ENCODE peak calls at places on chromosomes 13 and 19, in seven cellular contexts. E, H, W, D, O, U and L are unnamed samples.

GRCh38 chr13:49858183-49858856 is 65.8 kb upstream of the KPNA3 start:
- DNase-seq in H (no peak), U (no peak), E (no peak), D (no peak), W (peak), O (no peak), L (no peak)

GRCh38 chr13:113464476-113464875 is 11.2 kb upstream of the ADPRHL1 start:
- DNase-seq in W (no peak), O (no peak), H (no peak), U (no peak), E (no peak), D (no peak), L (no peak)

GRCh38 chr13:32917504-32917903 is 98.7 kb upstream of the KL start:
- DNase-seq in U (no peak), E (no peak), W (no peak), H (no peak), O (no peak), D (peak), L (no peak)

GRCh38 chr13:114177245-114178010 is 1.6 kb upstream of the CFAP97D2 start:
- DNase-seq in E (no peak), D (no peak), H (no peak), O (no peak), U (no peak), W (no peak), L (no peak)

GRCh38 chr19:18895038-18895827 is 725 bp downstream of the CERS1 start:
- DNase-seq in H (peak), U (no peak), O (no peak), W (peak), E (peak), D (peak), L (no peak)

GRCh38 chr13:31790992-31791391 is 51.7 kb downstream of the RXFP2 start:
- DNase-seq in E (no peak), D (no peak), U (no peak), O (no peak), W (no peak), H (no peak), L (no peak)

GRCh38 chr13:23871616-23872220 is 17.5 kb downstream of the MIPEP start:
- DNase-seq in W (no peak), O (no peak), H (no peak), D (peak), U (no peak), E (peak), L (no peak)

GRCh38 chr13:27043013-27043412 is 128.6 kb downstream of the USP12 start:
- DNase-seq in H (no peak), D (peak), O (peak), U (no peak), E (peak), W (no peak), L (no peak)

GRCh38 chr13:70249332-70250064 is 141.2 kb upstream of the KLHL1 start:
- DNase-seq in U (no peak), O (no peak), W (no peak), H (peak), D (peak), E (no peak), L (no peak)

GRCh38 chr19:6232567-6232966 is 47.2 kb downstream of the MLLT1 start:
- DNase-seq in H (no peak), E (no peak), D (no peak), U (no peak), W (no peak), O (peak), L (no peak)

GRCh38 chr19:38202504-38202903 is 21.5 kb downstream of the DPF1 start:
- DNase-seq in W (no peak), H (no peak), O (no peak), D (no peak), U (no peak), E (no peak), L (no peak)

GRCh38 chr13:20340759-20341161 is 108.6 kb upstream of the GJB6 start:
- DNase-seq in E (no peak), O (peak), D (no peak), W (no peak), H (no peak), U (no peak), L (no peak)

GRCh38 chr13:110218601-110219201 is 88.3 kb downstream of the COL4A1 start:
- DNase-seq in O (no peak), E (no peak), U (no peak), W (no peak), D (no peak), H (no peak), L (no peak)

GRCh38 chr13:72458701-72459100 is 268.7 kb downstream of the MZT1 start:
- DNase-seq in O (no peak), H (no peak), E (no peak), W (no peak), U (no peak), D (no peak), L (no peak)

DNA sequence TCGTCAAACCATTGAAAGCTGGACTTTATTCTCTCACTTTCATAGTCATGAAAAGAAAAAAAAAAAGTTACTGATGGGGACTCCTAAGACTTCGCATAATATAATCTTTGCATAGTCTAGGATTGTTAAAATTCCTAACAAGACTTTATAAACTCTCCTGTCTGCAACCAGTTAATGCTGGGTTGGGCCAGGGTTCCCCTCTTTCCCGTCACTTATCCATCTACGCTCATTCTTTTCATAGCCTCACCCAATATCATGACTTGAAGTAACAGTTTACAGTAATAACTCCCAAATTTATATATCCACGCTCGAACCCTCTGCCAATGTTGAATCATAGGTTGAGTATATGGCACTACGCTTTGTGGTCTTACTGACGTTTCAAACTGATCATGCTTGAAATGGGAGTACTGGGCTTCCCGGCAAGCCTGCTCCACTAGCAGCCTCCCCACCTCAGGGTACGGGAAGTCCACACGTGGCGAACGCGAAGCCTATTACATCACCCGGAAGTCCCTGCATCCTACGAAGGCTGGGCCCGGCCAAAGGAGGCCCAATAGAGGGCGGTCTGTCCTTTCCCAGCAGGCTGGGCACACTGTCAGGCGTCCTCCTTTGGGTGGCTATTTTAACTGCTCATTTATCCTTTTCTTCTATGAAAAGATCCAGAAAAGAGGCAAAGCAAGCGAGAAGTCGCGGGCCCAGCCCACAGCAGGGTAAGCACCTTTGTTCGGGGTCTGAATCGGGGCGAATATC is 694 bp upstream of the ZNF460 start:
- DNase-seq in W (peak), E (peak), O (peak), U (peak), D (peak), H (peak), L (peak)
- TF ChIP-seq POLR2A in W (no peak), E (peak), O (peak), U (peak), D (peak), H (no peak), L (peak)

GRCh38 chr19:16098821-16099220 is 12.9 kb upstream of the RAB8A start:
- DNase-seq in H (no peak), D (no peak), E (no peak), U (no peak), W (no peak), O (no peak), L (no peak)
- TF ChIP-seq POLR2A in H (no peak), D (peak), E (no peak), U (no peak), W (no peak), O (no peak), L (peak)

GRCh38 chr19:39412867-39413268 is 399 bp downstream of the PLEKHG2 start:
- DNase-seq in D (no peak), O (no peak), U (no peak), E (no peak), H (no peak), W (no peak), L (no peak)
- TF ChIP-seq POLR2A in D (peak), O (no peak), U (no peak), E (no peak), H (no peak), W (no peak), L (no peak)

GRCh38 chr19:14545716-14546082 is 16.3 kb downstream of the TECR start:
- DNase-seq in O (no peak), U (no peak), W (no peak), H (no peak), E (no peak), D (no peak), L (no peak)

GRCh38 chr19:14542721-14543328 is 13.4 kb downstream of the TECR start:
- DNase-seq in D (peak), O (no peak), W (no peak), E (peak), U (no peak), H (no peak), L (no peak)

GRCh38 chr19:14544047-14544446 is 14.7 kb downstream of the TECR start:
- DNase-seq in D (no peak), E (no peak), U (no peak), O (no peak), H (no peak), W (no peak), L (no peak)

GRCh38 chr19:14540741-14541525 is 11.5 kb downstream of the TECR start:
- DNase-seq in O (no peak), H (no peak), E (no peak), U (no peak), D (no peak), W (no peak), L (no peak)

DNA sequence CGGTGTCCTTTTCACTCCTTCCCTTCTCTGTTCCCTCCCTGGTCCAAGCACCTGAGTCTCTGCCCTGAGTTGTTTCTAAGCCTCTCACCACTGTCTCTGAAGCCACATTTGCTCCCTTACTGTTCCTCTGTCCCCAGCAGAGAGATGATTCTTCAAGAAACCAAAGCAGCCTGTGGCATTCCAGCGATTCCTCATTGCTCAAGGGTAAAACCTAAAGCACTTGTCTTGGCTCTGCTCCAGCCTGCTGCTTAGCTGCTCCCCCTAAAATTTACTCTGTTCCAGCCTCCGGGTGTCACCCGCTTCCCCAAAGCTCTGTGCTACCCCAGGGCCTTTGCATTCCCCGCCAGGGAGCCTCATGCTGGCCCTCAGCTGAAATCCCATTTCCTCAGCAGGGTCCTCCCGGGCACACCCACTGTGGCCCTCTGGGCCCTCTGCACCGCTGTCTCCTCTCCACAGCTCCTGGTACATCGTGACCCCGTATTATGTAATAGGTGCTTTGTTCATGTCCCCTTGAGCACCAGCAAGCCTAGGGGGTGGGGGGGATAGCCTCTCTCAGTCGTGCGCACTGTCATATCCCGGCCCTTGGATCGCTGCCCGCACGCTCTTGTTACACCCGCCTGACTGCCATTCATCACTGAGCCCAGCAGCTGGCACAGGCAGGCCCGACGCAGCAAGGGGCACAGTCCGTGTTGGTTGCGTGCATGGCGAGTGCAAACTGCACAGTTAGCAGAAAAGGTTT is 15.8 kb downstream of the TECR start:
- DNase-seq in D (no peak), W (peak), U (peak), O (no peak), H (no peak), E (no peak), L (no peak)
- TF ChIP-seq POLR2A in D (no peak), W (no peak), U (no peak), O (no peak), H (no peak), E (no peak), L (no peak)

DNA sequence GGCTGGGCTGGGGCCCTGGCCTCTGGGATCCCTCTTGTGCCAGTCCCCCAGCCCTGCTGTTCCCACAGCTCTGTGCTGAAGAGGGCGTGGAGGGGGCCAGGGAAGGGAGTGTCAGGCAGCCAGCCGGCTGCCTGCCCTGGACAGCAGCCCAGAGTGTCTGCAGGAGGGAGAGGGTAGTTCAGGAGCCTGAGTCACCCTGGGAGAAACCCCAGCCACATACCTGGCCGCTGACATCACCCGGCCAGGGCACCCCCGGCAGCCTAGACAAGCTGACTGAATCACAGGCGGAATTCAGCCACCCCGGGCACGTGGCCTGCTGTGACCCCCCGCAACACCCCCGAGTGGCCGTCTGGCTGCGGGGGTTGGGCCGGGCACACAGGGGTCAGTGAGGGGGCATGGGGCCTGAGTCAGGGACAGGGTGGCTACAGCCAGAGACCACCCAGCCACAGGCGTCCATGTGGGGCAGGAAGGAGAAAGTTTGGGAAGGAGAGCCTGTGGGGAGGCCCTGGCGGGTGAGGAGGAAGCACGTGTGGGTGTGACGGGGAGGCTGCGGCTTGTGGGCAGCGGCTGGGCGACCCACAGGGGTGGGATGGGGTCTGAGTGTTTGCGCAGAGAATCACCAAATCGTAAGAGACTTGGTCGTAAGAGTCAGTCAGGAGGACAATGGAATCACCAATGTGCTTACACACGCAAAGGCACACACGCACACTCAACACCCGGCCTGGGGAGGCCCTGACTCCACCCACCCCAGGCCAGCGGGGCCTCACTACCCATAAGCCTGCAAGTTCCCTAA is 11.9 kb upstream of the FOSB start:
- DNase-seq in O (peak), H (peak), E (peak), D (peak), W (peak), U (peak), L (no peak)
- TF ChIP-seq POLR2A in O (no peak), H (no peak), E (no peak), D (no peak), W (peak), U (peak), L (no peak)

DNA sequence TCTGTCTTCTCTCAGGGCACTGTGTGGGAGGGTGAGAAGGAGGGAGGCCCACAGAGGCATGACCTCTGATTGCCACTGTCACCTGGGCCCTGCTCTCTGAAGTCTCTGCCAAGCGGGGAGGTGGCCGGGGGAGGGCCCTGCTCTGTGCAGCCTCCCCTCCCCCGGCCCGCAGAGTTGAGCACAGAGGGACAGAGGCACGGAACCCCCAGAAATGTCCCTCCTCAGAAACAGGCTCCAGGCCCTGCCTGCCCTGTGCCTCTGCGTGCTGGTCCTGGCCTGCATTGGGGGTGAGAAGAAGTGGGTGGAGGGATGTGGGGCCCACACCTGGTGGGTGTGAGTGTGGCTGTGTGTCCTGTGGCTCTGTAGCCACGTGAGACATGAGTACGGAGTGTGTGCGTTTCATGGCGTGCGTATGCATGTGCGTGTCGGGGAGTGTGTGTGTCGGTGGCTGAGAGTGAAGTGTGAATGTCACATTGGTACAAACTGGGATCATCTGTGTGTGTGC is at the start of gene APOC4:
- DNase-seq in O (no peak), E (no peak), U (peak), H (no peak), W (no peak), D (no peak), L (no peak)
- TF ChIP-seq POLR2A in O (no peak), E (no peak), U (no peak), H (no peak), W (no peak), D (no peak), L (no peak)

DNA sequence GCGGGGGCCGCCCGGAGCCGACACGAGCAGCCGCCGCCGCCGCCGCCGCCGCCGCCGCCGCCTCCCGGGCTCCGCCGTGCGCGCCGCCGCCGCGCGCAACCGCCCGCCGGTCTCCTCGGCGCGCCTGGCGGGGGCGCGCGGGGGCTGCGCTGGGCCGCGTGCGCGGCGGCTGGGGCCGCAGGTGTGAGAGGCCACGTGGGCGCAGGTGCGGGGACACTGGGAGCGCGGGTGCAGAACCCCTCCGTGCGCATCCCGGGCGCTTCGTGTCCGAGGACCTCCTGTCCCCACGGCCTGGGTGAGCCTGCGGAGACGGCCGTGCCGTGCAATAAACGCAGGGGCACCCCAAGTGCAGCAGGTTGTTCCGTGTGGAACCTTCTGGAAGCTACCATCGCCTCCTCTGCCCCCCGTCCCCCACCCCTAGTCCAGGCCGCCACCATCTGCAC is at the start of gene LINGO3:
- DNase-seq in O (no peak), D (no peak), W (no peak), H (no peak), E (no peak), U (no peak), L (no peak)
- TF ChIP-seq POLR2A in O (no peak), D (no peak), W (no peak), H (no peak), E (no peak), U (no peak), L (no peak)

DNA sequence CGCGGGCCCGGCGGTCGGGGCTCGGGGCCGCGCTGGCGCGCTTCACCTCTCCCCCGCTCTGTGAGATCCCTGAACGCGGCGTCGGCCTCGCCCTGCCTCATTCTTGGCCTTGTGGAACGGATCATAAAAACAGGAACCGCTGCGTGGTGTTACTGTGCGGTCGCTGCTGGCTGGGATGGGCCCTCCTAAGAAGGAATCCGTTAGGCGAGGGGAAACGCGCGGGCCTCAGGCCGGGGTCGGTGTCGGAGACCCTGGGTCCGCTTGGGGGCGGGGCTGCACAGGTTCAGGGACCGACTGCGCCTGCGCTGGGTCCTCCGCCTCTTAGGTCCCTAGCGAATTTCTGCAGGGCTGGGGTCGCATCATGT is 381 bp downstream of the CKAP2 start:
- DNase-seq in U (peak), E (peak), D (peak), W (peak), O (peak), H (peak), L (peak)
- TF ChIP-seq POLR2A in U (no peak), E (no peak), D (no peak), W (no peak), O (no peak), H (no peak), L (no peak)